ENCODE peak calls at places on chromosomes 2 and 18, in five cellular contexts. W is T-helper 2 cell, T is renal cortical epithelial cell, U is amniotic epithelial cell, D is KG1. C is an unnamed sample.

GRCh38 chr18:56516769-56517168 is 121.6 kb downstream of the TXNL1 start:
- DNase-seq in W (no peak), T (no peak), U (no peak), D (no peak), C (no peak)

GRCh38 chr2:208608436-208608835 is 201.8 kb downstream of the PTH2R start:
- DNase-seq in W (no peak), T (no peak), U (no peak), D (no peak), C (no peak)

GRCh38 chr2:241584446-241584845 is 25.9 kb downstream of the BOK start:
- DNase-seq in W (no peak), T (peak), U (peak), D (no peak), C (no peak)

GRCh38 chr2:178550352-178550751 is 70.1 kb downstream of the PLEKHA3 start:
- DNase-seq in W (no peak), T (no peak), U (no peak), D (no peak), C (no peak)

GRCh38 chr2:72815655-72816268 is 10.1 kb downstream of the EXOC6B start:
- DNase-seq in W (no peak), T (no peak), U (peak), D (no peak), C (no peak)

GRCh38 chr18:22174341-22175148 is 5.2 kb downstream of the GATA6 start:
- DNase-seq in W (no peak), T (no peak), U (peak), D (no peak), C (no peak)

GRCh38 chr18:50709215-50709614 is 110.6 kb downstream of the MRO start:
- DNase-seq in W (no peak), T (no peak), U (no peak), D (no peak), C (no peak)

GRCh38 chr2:26011609-26011989 is 22.3 kb upstream of the RAB10 start:
- DNase-seq in W (no peak), T (no peak), U (no peak), D (no peak), C (no peak)

GRCh38 chr2:101517753-101518152 is 42.8 kb upstream of the RFX8 start:
- DNase-seq in W (no peak), T (peak), U (peak), D (no peak), C (no peak)

GRCh38 chr2:112600634-112601033 is 16.2 kb downstream of the CHCHD5 start:
- DNase-seq in W (no peak), T (no peak), U (no peak), D (no peak), C (no peak)

GRCh38 chr18:73896685-73897084 is 250.9 kb downstream of the FBXO15 start:
- DNase-seq in W (no peak), T (no peak), U (no peak), D (no peak), C (no peak)

GRCh38 chr2:19207452-19207851 is 151.0 kb downstream of the OSR1 start:
- DNase-seq in W (no peak), T (no peak), U (no peak), D (no peak), C (no peak)

GRCh38 chr2:238995634-238996033 is 147.7 kb downstream of the TWIST2 start:
- DNase-seq in W (no peak), T (peak), U (peak), D (no peak), C (no peak)

GRCh38 chr2:67091681-67092080 is 305.5 kb upstream of the ETAA1 start:
- DNase-seq in W (no peak), T (no peak), U (no peak), D (no peak), C (no peak)

GRCh38 chr18:74942319-74942910 is 266.5 kb downstream of the PTGR3 start:
- DNase-seq in W (no peak), T (peak), U (peak), D (no peak), C (no peak)

GRCh38 chr18:70422061-70422965 is 133.5 kb downstream of the SOCS6 start:
- DNase-seq in W (no peak), T (peak), U (peak), D (peak), C (no peak)

GRCh38 chr2:147374410-147374811 is 470.4 kb upstream of the ACVR2A start:
- DNase-seq in W (no peak), T (no peak), U (no peak), D (no peak), C (no peak)

GRCh38 chr18:12929477-12930083 is 18.2 kb upstream of the SEH1L start:
- DNase-seq in W (no peak), T (no peak), U (no peak), D (no peak), C (no peak)

GRCh38 chr2:217878865-217879595 is 123.8 kb downstream of the TNS1 start:
- DNase-seq in W (no peak), T (no peak), U (no peak), D (no peak), C (no peak)

GRCh38 chr2:12716250-12717190 is at the start of gene TRIB2:
- DNase-seq in W (peak), T (no peak), U (peak), D (peak), C (no peak)

GRCh38 chr2:47599171-47599570 is 183.8 kb upstream of the MSH6 start:
- DNase-seq in W (no peak), T (no peak), U (no peak), D (no peak), C (no peak)

GRCh38 chr2:217849154-217849553 is 153.6 kb downstream of the TNS1 start:
- DNase-seq in W (no peak), T (no peak), U (no peak), D (no peak), C (no peak)

GRCh38 chr2:226583715-226584114 is 215.9 kb downstream of the IRS1 start:
- DNase-seq in W (no peak), T (peak), U (peak), D (no peak), C (no peak)

GRCh38 chr2:68318686-68319396 is 908 bp downstream of the CNRIP1 start:
- DNase-seq in W (no peak), T (no peak), U (no peak), D (no peak), C (no peak)